ENCODE peak calls at places on chromosomes 7 and 10, in four cellular contexts. Y, E, A and S are unnamed samples.

GRCh38 chr7:131336956-131337355 is 9.3 kb downstream of the MKLN1 start:
- DNase-seq in Y (peak; percentile 20), E (peak; percentile 38), A (no peak), S (no peak)

GRCh38 chr10:126671402-126671975 is 996 bp upstream of the C10orf90 start:
- DNase-seq in Y (no peak), E (no peak), A (no peak), S (no peak)

GRCh38 chr10:62742447-62743105 is 61.9 kb upstream of the ADO start:
- DNase-seq in Y (no peak), E (no peak), A (no peak), S (no peak)

GRCh38 chr7:135259702-135260101 is 26.1 kb downstream of the STRA8 start:
- DNase-seq in Y (no peak), E (no peak), A (no peak), S (no peak)

GRCh38 chr10:71203124-71203523 is 9.2 kb upstream of the UNC5B start:
- DNase-seq in Y (no peak), E (no peak), A (no peak), S (no peak)

GRCh38 chr7:148964510-148965267 is 63.6 kb downstream of the PDIA4 start:
- DNase-seq in Y (no peak), E (no peak), A (no peak), S (no peak)

GRCh38 chr7:155338632-155339320 is 41.1 kb downstream of the INSIG1 start:
- DNase-seq in Y (no peak), E (no peak), A (no peak), S (no peak)

GRCh38 chr10:61779950-61780659 is 117.4 kb downstream of the CABCOCO1 start:
- DNase-seq in Y (no peak), E (peak; percentile 79), A (no peak), S (peak; percentile 19)

GRCh38 chr10:36266923-36267322 is 624.8 kb upstream of the FZD8 start:
- DNase-seq in Y (no peak), E (no peak), A (no peak), S (no peak)

GRCh38 chr10:102422586-102423129 is 2.0 kb downstream of the FBXL15 start:
- DNase-seq in Y (peak; percentile 75), E (peak; percentile 75), A (no peak), S (peak; percentile 76)

GRCh38 chr7:75601539-75601938 is 109.4 kb downstream of the SPDYE5 start:
- DNase-seq in Y (no peak), E (no peak), A (no peak), S (no peak)

GRCh38 chr7:75595766-75596165 is 103.6 kb downstream of the SPDYE5 start:
- DNase-seq in Y (no peak), E (no peak), A (no peak), S (no peak)

GRCh38 chr7:75596727-75597614 is 104.9 kb downstream of the SPDYE5 start:
- DNase-seq in Y (no peak), E (peak; percentile 46), A (peak; percentile 30), S (no peak)

GRCh38 chr7:75604408-75604807 is 112.3 kb downstream of the SPDYE5 start:
- DNase-seq in Y (no peak), E (no peak), A (no peak), S (no peak)

GRCh38 chr7:75599244-75599771 is 107.2 kb downstream of the SPDYE5 start:
- DNase-seq in Y (no peak), E (no peak), A (no peak), S (no peak)
- TF ChIP-seq FOXM1 in Y (no peak), E (no peak), A (no peak), S (no peak)

GRCh38 chr7:2109936-2110585 is 122.7 kb downstream of the MAD1L1 start:
- DNase-seq in Y (peak; percentile 70), E (peak; percentile 83), A (peak; percentile 36), S (no peak)
- TF ChIP-seq TARDBP in Y (no peak), E (no peak), A (no peak), S (no peak)

GRCh38 chr10:7085147-7085912 is 325.5 kb downstream of the SFMBT2 start:
- DNase-seq in Y (no peak), E (no peak), A (no peak), S (no peak)
- TF ChIP-seq FOXM1 in Y (no peak), E (no peak), A (no peak), S (no peak)

GRCh38 chr7:141675431-141676210 is 26.3 kb downstream of the DENND11 start:
- DNase-seq in Y (no peak), E (no peak), A (no peak), S (no peak)

GRCh38 chr7:141674702-141675101 is 27.3 kb downstream of the DENND11 start:
- DNase-seq in Y (no peak), E (peak; percentile 71), A (no peak), S (peak; percentile 53)

GRCh38 chr7:141676618-141677017 is 25.3 kb downstream of the DENND11 start:
- DNase-seq in Y (no peak), E (no peak), A (no peak), S (no peak)

GRCh38 chr7:141671705-141672496 is 30.1 kb downstream of the DENND11 start:
- DNase-seq in Y (no peak), E (no peak), A (no peak), S (no peak)

GRCh38 chr7:141674201-141674671 is 27.7 kb downstream of the DENND11 start:
- DNase-seq in Y (peak; percentile 45), E (no peak), A (no peak), S (no peak)
- TF ChIP-seq TARDBP in Y (no peak), E (no peak), A (no peak), S (no peak)

DNA sequence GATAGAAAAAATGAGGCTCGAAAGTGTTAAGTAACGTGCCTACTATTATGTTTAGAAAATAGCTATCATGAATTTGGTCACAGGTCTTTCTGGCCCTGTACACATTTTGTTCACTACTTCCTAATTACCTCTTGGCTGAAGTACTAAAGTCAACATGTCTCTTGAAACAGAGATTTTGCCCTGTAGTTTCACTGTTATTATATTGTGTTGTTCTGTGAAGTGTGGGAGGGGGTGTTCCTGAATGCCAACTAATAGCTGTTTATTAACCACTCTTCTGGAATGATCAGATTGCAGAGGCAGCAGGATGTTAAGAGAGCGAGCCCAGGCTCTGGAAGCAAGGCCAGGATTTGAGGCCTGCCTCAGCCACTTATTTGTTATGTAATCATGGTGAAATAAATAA is 72.1 kb downstream of the RNF133 start:
- DNase-seq in Y (no peak), E (no peak), A (no peak), S (no peak)
- TF ChIP-seq FOXM1 in Y (no peak), E (no peak), A (no peak), S (no peak)

DNA sequence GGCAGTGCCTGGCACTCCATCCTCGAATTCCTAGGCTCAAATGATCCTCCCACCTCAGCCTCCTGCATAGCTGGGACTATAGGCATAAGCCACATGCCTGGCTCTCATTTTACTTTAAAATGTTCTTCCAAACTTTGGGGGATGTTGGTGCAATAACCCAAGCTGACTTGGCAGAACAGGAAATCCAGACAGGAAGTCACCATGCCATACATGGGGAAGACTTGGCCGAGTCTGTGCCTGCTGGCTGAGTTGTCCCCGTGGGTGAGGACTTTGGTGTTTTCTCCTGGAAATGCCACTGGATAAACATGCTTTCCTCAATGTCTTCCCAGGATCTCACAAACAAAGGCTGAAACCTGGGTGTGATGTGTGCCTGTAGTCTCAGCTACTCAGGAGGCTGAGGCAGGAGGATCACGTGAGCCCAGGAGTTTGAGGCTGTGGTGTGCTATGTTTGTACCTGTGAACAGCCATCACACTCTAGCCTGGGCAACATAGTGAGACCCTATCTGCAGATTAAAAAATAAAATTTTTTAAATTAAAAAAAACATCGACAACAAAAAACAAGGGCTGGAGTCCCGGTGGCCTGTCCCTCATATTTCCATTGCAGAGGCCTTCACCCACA is 19.8 kb downstream of the HKDC1 start:
- DNase-seq in Y (no peak), E (no peak), A (no peak), S (no peak)
- TF ChIP-seq TARDBP in Y (no peak), E (no peak), A (no peak), S (no peak)

GRCh38 chr7:33062023-33062781 is at the start of gene NT5C3A:
- DNase-seq in Y (no peak), E (peak; percentile 63), A (no peak), S (peak; percentile 48)
- TF ChIP-seq FOXM1 in Y (no peak), E (no peak), A (no peak), S (no peak)